ENCODE peak calls at places on chromosomes 12 and 14, in five cellular contexts. One of them, this sample, is unnamed.

GRCh38 chr12:100767950-100768349 is 26.6 kb upstream of the ANO4 start:
- DNase-seq in mesenchymal stem cell: no peak
- DNase-seq in K562: no peak
- DNase-seq in fibroblast of lung: no peak
- DNase-seq in mammary epithelial cell: no peak
- DNase-seq in this sample: no peak

GRCh38 chr12:4824415-4824814 is 85.3 kb upstream of the KCNA1 start:
- DNase-seq in mesenchymal stem cell: peak; percentile 1
- DNase-seq in K562: no peak
- DNase-seq in fibroblast of lung: peak; percentile 35
- DNase-seq in mammary epithelial cell: peak; percentile 19
- DNase-seq in this sample: peak; percentile 1

GRCh38 chr14:51157012-51157411 is 62.1 kb upstream of the TRIM9 start:
- DNase-seq in mesenchymal stem cell: peak; percentile 18
- DNase-seq in K562: no peak
- DNase-seq in fibroblast of lung: peak; percentile 38
- DNase-seq in mammary epithelial cell: peak; percentile 27
- DNase-seq in this sample: no peak

GRCh38 chr12:24307153-24307552 is 357.7 kb upstream of the SOX5 start:
- DNase-seq in mesenchymal stem cell: no peak
- DNase-seq in K562: no peak
- DNase-seq in fibroblast of lung: no peak
- DNase-seq in mammary epithelial cell: no peak
- DNase-seq in this sample: no peak

GRCh38 chr12:93047118-93047517 is 118.0 kb upstream of the EEA1 start:
- DNase-seq in mesenchymal stem cell: no peak
- DNase-seq in K562: no peak
- DNase-seq in fibroblast of lung: no peak
- DNase-seq in mammary epithelial cell: no peak
- DNase-seq in this sample: no peak

GRCh38 chr12:106226884-106227640 is 20.8 kb downstream of the CKAP4 start:
- DNase-seq in mesenchymal stem cell: peak; percentile 75
- DNase-seq in K562: peak; percentile 68
- DNase-seq in fibroblast of lung: peak; percentile 74
- DNase-seq in mammary epithelial cell: peak; percentile 71
- DNase-seq in this sample: no peak

GRCh38 chr14:54651649-54652048 is 84.7 kb downstream of the SAMD4A start:
- DNase-seq in mesenchymal stem cell: no peak
- DNase-seq in K562: no peak
- DNase-seq in fibroblast of lung: no peak
- DNase-seq in mammary epithelial cell: peak; percentile 40
- DNase-seq in this sample: no peak

GRCh38 chr12:92621312-92621711 is 81.5 kb upstream of the PLEKHG7 start:
- DNase-seq in mesenchymal stem cell: no peak
- DNase-seq in K562: no peak
- DNase-seq in fibroblast of lung: no peak
- DNase-seq in mammary epithelial cell: no peak
- DNase-seq in this sample: no peak

GRCh38 chr14:105838107-105838506 is 311.7 kb downstream of the TMEM121 start:
- DNase-seq in mesenchymal stem cell: no peak
- DNase-seq in K562: no peak
- DNase-seq in fibroblast of lung: no peak
- DNase-seq in mammary epithelial cell: no peak
- DNase-seq in this sample: no peak

GRCh38 chr14:68020999-68021663 is 201.6 kb downstream of the RAD51B start:
- DNase-seq in mesenchymal stem cell: no peak
- DNase-seq in K562: no peak
- DNase-seq in fibroblast of lung: no peak
- DNase-seq in mammary epithelial cell: no peak
- DNase-seq in this sample: no peak

GRCh38 chr14:71529855-71530254 is 402.4 kb upstream of the RGS6 start:
- DNase-seq in mesenchymal stem cell: no peak
- DNase-seq in K562: no peak
- DNase-seq in fibroblast of lung: peak; percentile 56
- DNase-seq in mammary epithelial cell: no peak
- DNase-seq in this sample: no peak

GRCh38 chr12:68189766-68190700 is 30.5 kb upstream of the IFNG start:
- DNase-seq in mesenchymal stem cell: peak; percentile 18
- DNase-seq in K562: no peak
- DNase-seq in fibroblast of lung: peak; percentile 10
- DNase-seq in mammary epithelial cell: peak; percentile 78
- DNase-seq in this sample: no peak

GRCh38 chr12:115096673-115097349 is 412.8 kb upstream of the TBX3 start:
- DNase-seq in mesenchymal stem cell: peak; percentile 46
- DNase-seq in K562: no peak
- DNase-seq in fibroblast of lung: peak; percentile 36
- DNase-seq in mammary epithelial cell: no peak
- DNase-seq in this sample: no peak

DNA sequence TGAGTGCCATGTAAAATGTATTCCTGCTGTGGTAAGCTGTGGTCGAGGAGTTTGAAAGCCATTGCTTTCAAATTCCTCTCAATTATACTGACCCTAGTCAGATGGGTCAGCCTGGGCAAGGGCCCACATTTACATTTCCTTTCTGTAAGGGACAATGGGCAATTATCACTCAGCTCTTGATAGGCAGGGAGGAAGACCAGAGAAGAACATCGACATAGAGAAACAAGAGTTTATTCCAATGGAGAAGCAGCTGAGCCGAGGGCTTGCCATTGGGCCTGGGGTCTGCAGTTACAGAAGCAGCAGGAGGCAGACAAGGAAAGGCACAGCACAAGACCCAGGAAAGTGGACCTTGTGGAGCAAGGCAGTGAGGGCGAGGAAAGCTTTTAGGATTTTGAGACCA is 9.7 kb downstream of the NRIP2 start:
- DNase-seq in mesenchymal stem cell: no peak
- DNase-seq in K562: no peak
- DNase-seq in fibroblast of lung: no peak
- DNase-seq in mammary epithelial cell: no peak
- DNase-seq in this sample: no peak
- H3K27ac ChIP-seq in mesenchymal stem cell: no peak overlapping the region
- H3K27ac ChIP-seq in K562: no peak overlapping the region
- H3K27ac ChIP-seq in fibroblast of lung: no peak overlapping the region
- H3K27ac ChIP-seq in mammary epithelial cell: no peak overlapping the region
- H3K27ac ChIP-seq in this sample: no peak overlapping the region

DNA sequence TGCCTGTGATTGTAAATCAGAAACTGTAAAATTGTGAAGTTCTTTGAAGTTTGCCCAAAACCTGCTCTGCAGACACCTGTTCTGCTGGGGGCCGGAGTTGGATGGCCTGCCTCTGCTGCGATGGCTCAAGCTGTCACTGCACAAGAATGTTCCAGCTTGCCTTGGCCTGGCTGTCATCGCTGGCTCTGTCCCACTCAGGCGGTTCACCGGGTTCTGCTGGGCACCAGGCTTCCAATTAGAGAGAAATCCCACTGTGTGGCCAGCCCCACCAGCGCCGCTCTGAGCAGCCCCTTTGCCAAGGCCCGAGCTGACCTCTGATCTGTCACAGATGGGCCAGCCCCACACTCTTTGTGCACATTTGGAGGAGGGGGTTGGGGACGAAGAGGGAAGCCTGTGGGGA is 71.7 kb upstream of the GPATCH2L start:
- DNase-seq in mesenchymal stem cell: no peak
- DNase-seq in K562: no peak
- DNase-seq in fibroblast of lung: no peak
- DNase-seq in mammary epithelial cell: no peak
- DNase-seq in this sample: no peak
- H3K4me2 ChIP-seq in mesenchymal stem cell: no peak overlapping the region
- H3K4me2 ChIP-seq in K562: no peak overlapping the region
- H3K4me2 ChIP-seq in fibroblast of lung: no peak overlapping the region
- H3K4me2 ChIP-seq in mammary epithelial cell: no peak overlapping the region
- H3K4me2 ChIP-seq in this sample: no peak overlapping the region

GRCh38 chr14:94601961-94602391 is 10.2 kb upstream of the SERPINA3 start:
- DNase-seq in mesenchymal stem cell: peak; percentile 30
- DNase-seq in K562: peak; percentile 11
- DNase-seq in fibroblast of lung: peak; percentile 96
- DNase-seq in mammary epithelial cell: peak; percentile 86
- DNase-seq in this sample: no peak
- H3K27ac ChIP-seq in mesenchymal stem cell: peak overlapping the region; percentile 67
- H3K27ac ChIP-seq in K562: no peak overlapping the region
- H3K27ac ChIP-seq in fibroblast of lung: peak overlapping the region; percentile 49
- H3K27ac ChIP-seq in mammary epithelial cell: peak overlapping the region; percentile 33
- H3K27ac ChIP-seq in this sample: peak overlapping the region; percentile 33

GRCh38 chr12:2264622-2265306 is 212.0 kb downstream of the CACNA1C start:
- DNase-seq in mesenchymal stem cell: peak; percentile 95
- DNase-seq in K562: no peak
- DNase-seq in fibroblast of lung: peak; percentile 92
- DNase-seq in mammary epithelial cell: peak; percentile 37
- DNase-seq in this sample: no peak

GRCh38 chr12:2265461-2266167 is 212.8 kb downstream of the CACNA1C start:
- DNase-seq in mesenchymal stem cell: peak; percentile 51
- DNase-seq in K562: no peak
- DNase-seq in fibroblast of lung: no peak
- DNase-seq in mammary epithelial cell: no peak
- DNase-seq in this sample: no peak

GRCh38 chr12:2267624-2268477 is 215.1 kb downstream of the CACNA1C start:
- DNase-seq in mesenchymal stem cell: peak; percentile 59
- DNase-seq in K562: no peak
- DNase-seq in fibroblast of lung: peak; percentile 38
- DNase-seq in mammary epithelial cell: peak; percentile 19
- DNase-seq in this sample: no peak

GRCh38 chr12:2268478-2269286 is 215.9 kb downstream of the CACNA1C start:
- DNase-seq in mesenchymal stem cell: peak; percentile 56
- DNase-seq in K562: no peak
- DNase-seq in fibroblast of lung: peak; percentile 12
- DNase-seq in mammary epithelial cell: peak; percentile 93
- DNase-seq in this sample: peak; percentile 59

DNA sequence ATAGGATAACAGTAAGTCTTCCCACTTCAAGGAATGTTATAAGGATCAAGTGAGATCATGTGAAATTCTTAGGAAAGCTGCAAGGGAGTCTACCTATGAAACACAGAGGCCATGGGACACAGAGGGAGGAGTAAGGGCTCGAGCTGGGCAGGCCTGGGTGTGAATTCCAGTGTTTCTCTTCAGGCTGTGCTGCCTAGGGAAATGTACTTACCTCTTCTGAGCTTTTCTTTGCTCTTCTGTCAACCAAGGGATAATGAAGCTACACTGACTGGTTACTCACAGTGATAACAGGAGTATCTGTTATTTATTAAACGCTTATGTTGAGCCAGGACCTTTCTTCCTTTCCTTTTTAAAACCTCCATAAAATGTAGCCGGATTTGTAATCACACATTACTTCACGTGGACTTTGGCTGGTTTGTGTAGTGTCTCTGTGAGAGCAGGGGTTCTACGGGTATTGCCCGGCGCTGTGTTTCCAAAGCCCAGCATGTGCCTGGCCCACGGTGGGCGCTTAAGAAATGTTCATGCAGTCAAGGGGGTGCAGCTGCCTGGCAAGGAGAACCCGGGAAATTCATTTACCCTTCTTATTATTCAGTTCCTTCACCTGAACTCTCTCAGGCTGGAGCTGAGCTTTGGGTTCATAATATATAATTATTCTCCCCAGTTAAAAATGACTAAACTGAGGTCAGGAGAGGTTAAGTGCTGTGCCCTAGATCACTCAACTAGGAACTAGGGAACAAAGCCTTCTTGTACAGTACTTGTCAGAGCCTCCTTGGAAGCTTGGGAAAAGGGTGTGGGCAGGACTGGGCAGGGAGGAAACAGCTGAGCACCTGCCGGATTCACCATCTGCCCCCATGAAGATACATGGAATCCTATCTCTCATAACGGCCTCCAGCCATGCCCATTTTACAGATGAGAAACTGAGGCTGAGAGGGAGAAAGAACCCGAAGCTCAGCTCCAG is 214.2 kb downstream of the CACNA1C start:
- DNase-seq in mesenchymal stem cell: no peak
- DNase-seq in K562: no peak
- DNase-seq in fibroblast of lung: no peak
- DNase-seq in mammary epithelial cell: peak; percentile 11
- DNase-seq in this sample: no peak
- H3K4me2 ChIP-seq in mesenchymal stem cell: no peak overlapping the region
- H3K4me2 ChIP-seq in K562: no peak overlapping the region
- H3K4me2 ChIP-seq in fibroblast of lung: no peak overlapping the region
- H3K4me2 ChIP-seq in mammary epithelial cell: no peak overlapping the region
- H3K4me2 ChIP-seq in this sample: no peak overlapping the region

GRCh38 chr12:12070674-12071661 is at the start of gene BCL2L14:
- DNase-seq in mesenchymal stem cell: peak; percentile 19
- DNase-seq in K562: no peak
- DNase-seq in fibroblast of lung: no peak
- DNase-seq in mammary epithelial cell: no peak
- DNase-seq in this sample: no peak
- H3K27ac ChIP-seq in mesenchymal stem cell: no peak within 1 kb of the TSS
- H3K27ac ChIP-seq in K562: no peak within 1 kb of the TSS
- H3K27ac ChIP-seq in fibroblast of lung: no peak within 1 kb of the TSS
- H3K27ac ChIP-seq in mammary epithelial cell: no peak within 1 kb of the TSS
- H3K27ac ChIP-seq in this sample: no peak within 1 kb of the TSS

GRCh38 chr12:80590085-80590484 is 117.3 kb upstream of the MYF6 start:
- DNase-seq in mesenchymal stem cell: peak; percentile 46
- DNase-seq in K562: no peak
- DNase-seq in fibroblast of lung: peak; percentile 20
- DNase-seq in mammary epithelial cell: peak; percentile 6
- DNase-seq in this sample: no peak
- H3K4me2 ChIP-seq in mesenchymal stem cell: no peak overlapping the region
- H3K4me2 ChIP-seq in K562: no peak overlapping the region
- H3K4me2 ChIP-seq in fibroblast of lung: no peak overlapping the region
- H3K4me2 ChIP-seq in mammary epithelial cell: no peak overlapping the region
- H3K4me2 ChIP-seq in this sample: no peak overlapping the region

GRCh38 chr12:48968467-48968866 is 3.1 kb downstream of the WNT10B start:
- DNase-seq in mesenchymal stem cell: no peak
- DNase-seq in K562: no peak
- DNase-seq in fibroblast of lung: no peak
- DNase-seq in mammary epithelial cell: no peak
- DNase-seq in this sample: no peak
- H3K27ac ChIP-seq in mesenchymal stem cell: no peak overlapping the region
- H3K27ac ChIP-seq in K562: no peak overlapping the region
- H3K27ac ChIP-seq in fibroblast of lung: no peak overlapping the region
- H3K27ac ChIP-seq in mammary epithelial cell: no peak overlapping the region
- H3K27ac ChIP-seq in this sample: no peak overlapping the region